ENCODE peak calls at places on chromosomes 3 and 15, in six cellular contexts. S is SW480, A is Daoy, L is posterior cingulate gyrus, B is AG04450, J is GM04504. U is an unnamed sample.

GRCh38 chr3:126117786-126118185 is 33.9 kb upstream of the SLC41A3 start:
- DNase-seq in S (no peak), A (no peak), L (peak; percentile 49), B (no peak), J (no peak), U (no peak)

GRCh38 chr15:92541197-92542190 is 114.1 kb downstream of the FAM174B start:
- DNase-seq in S (no peak), A (no peak), L (no peak), B (no peak), J (no peak), U (peak; percentile 72)

GRCh38 chr3:187360523-187361060 is 7.6 kb upstream of the RTP4 start:
- DNase-seq in S (no peak), A (no peak), L (no peak), B (no peak), J (no peak), U (peak; percentile 25)

GRCh38 chr15:33104276-33104675 is 90.2 kb downstream of the FMN1 start:
- DNase-seq in S (peak; percentile 79), A (peak; percentile 85), L (no peak), B (no peak), J (peak; percentile 56), U (peak; percentile 71)

GRCh38 chr3:30894521-30895289 is at the start of gene GADL1:
- DNase-seq in S (peak; percentile 54), A (peak; percentile 13), L (peak; percentile 80), B (no peak), J (no peak), U (peak; percentile 72)

GRCh38 chr15:59444980-59445500 is 7.1 kb downstream of the FAM81A start:
- DNase-seq in S (no peak), A (no peak), L (no peak), B (no peak), J (no peak), U (no peak)

GRCh38 chr15:59522988-59523461 is 85.0 kb downstream of the FAM81A start:
- DNase-seq in S (no peak), A (no peak), L (no peak), B (no peak), J (no peak), U (no peak)

GRCh38 chr15:60923925-60924324 is 305.2 kb downstream of the RORA start:
- DNase-seq in S (no peak), A (no peak), L (no peak), B (no peak), J (no peak), U (no peak)

GRCh38 chr15:84839714-84840113 is 22.6 kb downstream of the ALPK3 start:
- DNase-seq in S (no peak), A (no peak), L (no peak), B (no peak), J (no peak), U (no peak)

GRCh38 chr3:207973-208372 is 11.4 kb downstream of the CHL1 start:
- DNase-seq in S (no peak), A (no peak), L (no peak), B (no peak), J (no peak), U (no peak)

GRCh38 chr3:147195896-147196295 is 210.4 kb downstream of the ZIC4 start:
- DNase-seq in S (no peak), A (no peak), L (no peak), B (no peak), J (no peak), U (peak; percentile 58)

GRCh38 chr15:73941044-73941443 is 14.8 kb downstream of the LOXL1 start:
- DNase-seq in S (no peak), A (peak; percentile 96), L (no peak), B (peak; percentile 88), J (peak; percentile 90), U (peak; percentile 99)

GRCh38 chr3:144295619-144296018 is 324.0 kb downstream of the DIPK2A start:
- DNase-seq in S (no peak), A (no peak), L (no peak), B (no peak), J (no peak), U (no peak)

GRCh38 chr15:75061272-75061671 is 37.9 kb downstream of the PPCDC start:
- DNase-seq in S (peak; percentile 13), A (peak; percentile 61), L (no peak), B (no peak), J (peak; percentile 18), U (peak; percentile 71)

GRCh38 chr3:55556622-55557531 is 69.8 kb upstream of the WNT5A start:
- DNase-seq in S (no peak), A (no peak), L (peak; percentile 36), B (no peak), J (no peak), U (peak; percentile 58)

GRCh38 chr3:120645083-120645800 is 36.8 kb downstream of the HGD start:
- DNase-seq in S (no peak), A (peak; percentile 52), L (peak; percentile 89), B (no peak), J (no peak), U (peak; percentile 39)

GRCh38 chr15:85361306-85361705 is 19.1 kb upstream of the AKAP13 start:
- DNase-seq in S (no peak), A (no peak), L (no peak), B (no peak), J (no peak), U (no peak)

GRCh38 chr3:63662500-63662899 is 10.0 kb downstream of the SNTN start:
- DNase-seq in S (peak; percentile 15), A (no peak), L (no peak), B (no peak), J (no peak), U (peak; percentile 38)

GRCh38 chr3:126994661-126995161 is 11.8 kb downstream of the PLXNA1 start:
- DNase-seq in S (no peak), A (no peak), L (no peak), B (no peak), J (no peak), U (no peak)

GRCh38 chr3:155682437-155682836 is 62.4 kb downstream of the PLCH1 start:
- DNase-seq in S (no peak), A (no peak), L (no peak), B (no peak), J (no peak), U (no peak)

GRCh38 chr3:79515072-79515471 is 252.7 kb downstream of the ROBO1 start:
- DNase-seq in S (no peak), A (no peak), L (peak; percentile 86), B (no peak), J (no peak), U (peak; percentile 61)

GRCh38 chr3:150074697-150075416 is 104.2 kb upstream of the PFN2 start:
- DNase-seq in S (no peak), A (no peak), L (no peak), B (no peak), J (no peak), U (no peak)

GRCh38 chr3:49717539-49718418 is 1.7 kb downstream of the AMIGO3 start:
- DNase-seq in S (no peak), A (no peak), L (peak; percentile 71), B (no peak), J (no peak), U (no peak)

GRCh38 chr15:94206463-94207167 is 24.7 kb upstream of the MCTP2 start:
- DNase-seq in S (peak; percentile 17), A (peak; percentile 87), L (no peak), B (peak; percentile 73), J (no peak), U (peak; percentile 38)

GRCh38 chr3:53547327-53547726 is 52.9 kb downstream of the CACNA1D start:
- DNase-seq in S (no peak), A (peak; percentile 17), L (no peak), B (no peak), J (no peak), U (no peak)

GRCh38 chr3:143070977-143071551 is 48.5 kb upstream of the CHST2 start:
- DNase-seq in S (no peak), A (no peak), L (no peak), B (peak; percentile 46), J (peak; percentile 86), U (peak; percentile 93)

GRCh38 chr3:101902041-101902440 is 52.7 kb downstream of the NFKBIZ start:
- DNase-seq in S (peak; percentile 27), A (peak; percentile 81), L (no peak), B (peak; percentile 87), J (peak; percentile 88), U (peak; percentile 89)

GRCh38 chr3:171615742-171616141 is 155.5 kb upstream of the TNIK start:
- DNase-seq in S (no peak), A (no peak), L (no peak), B (no peak), J (no peak), U (peak; percentile 64)

GRCh38 chr3:146390967-146391366 is 78.4 kb downstream of the PLSCR2 start:
- DNase-seq in S (no peak), A (no peak), L (no peak), B (peak; percentile 88), J (no peak), U (peak; percentile 74)

GRCh38 chr15:57667171-57667924 is 39.2 kb upstream of the POLR2M start:
- DNase-seq in S (peak; percentile 44), A (peak; percentile 61), L (no peak), B (peak; percentile 26), J (peak; percentile 42), U (peak; percentile 85)

GRCh38 chr3:20054549-20054987 is 14.3 kb downstream of the KAT2B start:
- DNase-seq in S (peak; percentile 96), A (peak; percentile 90), L (no peak), B (no peak), J (no peak), U (peak; percentile 86)

GRCh38 chr3:173138031-173138430 is 3.0 kb downstream of the SPATA16 start:
- DNase-seq in S (no peak), A (no peak), L (no peak), B (no peak), J (no peak), U (no peak)

GRCh38 chr3:28745436-28745835 is 396.8 kb upstream of the AZI2 start:
- DNase-seq in S (peak; percentile 49), A (peak; percentile 2), L (no peak), B (no peak), J (no peak), U (peak; percentile 8)